ENCODE peak calls at places on chromosome 18, in eight cellular contexts. E is NCI-H1417, Z is NCI-H510A treated with DMSO at 0.1 percent for 48 hours, N is posterior vena cava, J is NCI-H1105 treated with DMSO at 0.1 percent for 48 hours, V is sigmoid colon, L is OCI-LY7, O is COR-L47. H is an unnamed sample.

GRCh38 chr18:34697233-34697632 is 12.9 kb upstream of the DTNA start:
- DNase-seq in E (peak), Z (no peak), N (no peak), J (no peak), V (no peak), L (no peak), O (no peak), H (no peak)

GRCh38 chr18:36769172-36769571 is 59.6 kb downstream of the TPGS2 start:
- DNase-seq in E (no peak), Z (no peak), N (no peak), J (no peak), V (no peak), L (no peak), O (no peak), H (peak)

GRCh38 chr18:48640566-48641270 is 101.9 kb downstream of the CTIF start:
- DNase-seq in E (no peak), Z (no peak), N (no peak), J (no peak), V (no peak), L (no peak), O (no peak), H (peak)

GRCh38 chr18:58119819-58120218 is 75.8 kb downstream of the NEDD4L start:
- DNase-seq in E (no peak), Z (no peak), N (no peak), J (no peak), V (no peak), L (no peak), O (no peak), H (no peak)

GRCh38 chr18:26908906-26909305 is 43.4 kb upstream of the AQP4 start:
- DNase-seq in E (no peak), Z (no peak), N (no peak), J (no peak), V (no peak), L (no peak), O (no peak), H (no peak)

GRCh38 chr18:59631583-59632181 is 65.5 kb downstream of the CCBE1 start:
- DNase-seq in E (peak), Z (peak), N (no peak), J (peak), V (no peak), L (peak), O (peak), H (peak)

GRCh38 chr18:58787750-58788149 is 76.9 kb upstream of the ZNF532 start:
- DNase-seq in E (no peak), Z (peak), N (no peak), J (no peak), V (no peak), L (no peak), O (no peak), H (peak)

GRCh38 chr18:48838166-48838775 is 112.5 kb downstream of the SMAD7 start:
- DNase-seq in E (no peak), Z (no peak), N (peak), J (no peak), V (no peak), L (no peak), O (no peak), H (no peak)

GRCh38 chr18:80109676-80110078 is 615 bp downstream of the ADNP2 start:
- DNase-seq in E (peak), Z (peak), N (peak), J (peak), V (peak), L (peak), O (peak), H (peak)

GRCh38 chr18:78978336-78979057 is 1.1 kb upstream of the SALL3 start:
- DNase-seq in E (no peak), Z (no peak), N (peak), J (no peak), V (no peak), L (no peak), O (no peak), H (no peak)

GRCh38 chr18:73645175-73645715 is 502.4 kb downstream of the FBXO15 start:
- DNase-seq in E (no peak), Z (no peak), N (no peak), J (no peak), V (no peak), L (no peak), O (no peak), H (no peak)

GRCh38 chr18:26457611-26458350 is 90.6 kb downstream of the KCTD1 start:
- DNase-seq in E (no peak), Z (no peak), N (no peak), J (no peak), V (no peak), L (no peak), O (no peak), H (no peak)

GRCh38 chr18:57048859-57049258 is 98.0 kb upstream of the BOD1L2 start:
- DNase-seq in E (no peak), Z (no peak), N (no peak), J (no peak), V (no peak), L (no peak), O (no peak), H (no peak)

GRCh38 chr18:6370410-6370809 is 44.3 kb downstream of the L3MBTL4 start:
- DNase-seq in E (no peak), Z (peak), N (no peak), J (peak), V (no peak), L (no peak), O (peak), H (no peak)

GRCh38 chr18:63120541-63121059 is 199.0 kb downstream of the BCL2 start:
- DNase-seq in E (no peak), Z (no peak), N (no peak), J (no peak), V (no peak), L (no peak), O (no peak), H (no peak)

GRCh38 chr18:26813043-26813442 is 52.5 kb downstream of the AQP4 start:
- DNase-seq in E (peak), Z (peak), N (no peak), J (peak), V (no peak), L (peak), O (peak), H (peak)

GRCh38 chr18:49768051-49768391 is 45.3 kb downstream of the ACAA2 start:
- DNase-seq in E (peak), Z (peak), N (peak), J (peak), V (no peak), L (no peak), O (peak), H (peak)

GRCh38 chr18:24112874-24113615 is 25.8 kb upstream of the CABYR start:
- DNase-seq in E (peak), Z (no peak), N (no peak), J (no peak), V (no peak), L (no peak), O (peak), H (peak)

GRCh38 chr18:51437280-51438271 is 240.1 kb upstream of the MEX3C start:
- DNase-seq in E (no peak), Z (no peak), N (no peak), J (peak), V (no peak), L (no peak), O (no peak), H (no peak)

GRCh38 chr18:4636957-4637356 is 181.8 kb upstream of the DLGAP1 start:
- DNase-seq in E (no peak), Z (no peak), N (no peak), J (peak), V (no peak), L (peak), O (peak), H (no peak)